ENCODE peak calls at places on chromosomes 12 and 14, in ten cellular contexts. L, T, N, I, V, R, U, H, J and D are unnamed samples.

GRCh38 chr14:94129758-94130414 is 482 bp upstream of the IFI27L2 start:
- DNase-seq in L (peak), T (peak), N (peak), I (peak), V (peak), R (no peak), U (no peak), H (peak), J (peak), D (no peak)

GRCh38 chr14:70901218-70901772 is 6.0 kb upstream of the PCNX1 start:
- DNase-seq in L (no peak), T (peak), N (no peak), I (no peak), V (no peak), R (peak), U (no peak), H (peak), J (peak), D (no peak)

GRCh38 chr12:123384318-123384993 is 524 bp downstream of the KMT5A start:
- DNase-seq in L (peak), T (no peak), N (peak), I (no peak), V (no peak), R (no peak), U (no peak), H (peak), J (no peak), D (no peak)

GRCh38 chr12:12265571-12266388 is 1.1 kb downstream of the LRP6 start:
- DNase-seq in L (no peak), T (peak), N (peak), I (no peak), V (no peak), R (no peak), U (no peak), H (peak), J (peak), D (no peak)

GRCh38 chr14:104119119-104119699 is 19.2 kb upstream of the KIF26A start:
- DNase-seq in L (no peak), T (no peak), N (no peak), I (peak), V (no peak), R (no peak), U (no peak), H (no peak), J (no peak), D (no peak)

GRCh38 chr14:102573591-102574046 is 18.8 kb upstream of the RCOR1 start:
- DNase-seq in L (no peak), T (no peak), N (no peak), I (no peak), V (no peak), R (no peak), U (no peak), H (no peak), J (no peak), D (no peak)

GRCh38 chr14:103163199-103163598 is 39.9 kb downstream of the TNFAIP2 start:
- DNase-seq in L (no peak), T (no peak), N (no peak), I (no peak), V (no peak), R (no peak), U (no peak), H (no peak), J (no peak), D (no peak)

GRCh38 chr14:104864267-104865068 is 600 bp upstream of the CEP170B start:
- DNase-seq in L (peak), T (no peak), N (peak), I (no peak), V (no peak), R (peak), U (peak), H (no peak), J (peak), D (peak)

GRCh38 chr12:19415563-19415962 is 23.7 kb upstream of the AEBP2 start:
- DNase-seq in L (no peak), T (no peak), N (no peak), I (no peak), V (no peak), R (no peak), U (no peak), H (no peak), J (no peak), D (no peak)

GRCh38 chr12:46147144-46147543 is 121.7 kb downstream of the SLC38A1 start:
- DNase-seq in L (no peak), T (no peak), N (no peak), I (no peak), V (no peak), R (no peak), U (no peak), H (no peak), J (no peak), D (no peak)

GRCh38 chr14:20343855-20344205 is 395 bp downstream of the PARP2 start:
- DNase-seq in L (no peak), T (peak), N (peak), I (no peak), V (no peak), R (no peak), U (no peak), H (peak), J (peak), D (no peak)

GRCh38 chr14:52446355-52446754 is 106.0 kb downstream of the TXNDC16 start:
- DNase-seq in L (no peak), T (no peak), N (peak), I (no peak), V (no peak), R (no peak), U (peak), H (no peak), J (no peak), D (no peak)

GRCh38 chr12:124039276-124039675 is 66.3 kb downstream of the ZNF664 start:
- DNase-seq in L (no peak), T (peak), N (no peak), I (no peak), V (no peak), R (no peak), U (no peak), H (peak), J (peak), D (no peak)

GRCh38 chr12:1197264-1198018 is 206.4 kb downstream of the ERC1 start:
- DNase-seq in L (no peak), T (no peak), N (no peak), I (no peak), V (no peak), R (no peak), U (no peak), H (peak), J (no peak), D (no peak)

GRCh38 chr12:108804361-108804949 is 52.9 kb downstream of the SSH1 start:
- DNase-seq in L (peak), T (peak), N (peak), I (no peak), V (peak), R (no peak), U (no peak), H (peak), J (peak), D (no peak)

GRCh38 chr12:71639341-71639760 is 24.3 kb downstream of the ZFC3H1 start:
- DNase-seq in L (peak), T (no peak), N (no peak), I (peak), V (peak), R (no peak), U (peak), H (no peak), J (no peak), D (no peak)

GRCh38 chr14:64873506-64874220 is 6.0 kb downstream of the SPTB start:
- DNase-seq in L (no peak), T (no peak), N (no peak), I (no peak), V (no peak), R (no peak), U (no peak), H (peak), J (no peak), D (no peak)

GRCh38 chr12:113246478-113247122 is 25.3 kb downstream of the TPCN1 start:
- DNase-seq in L (no peak), T (no peak), N (peak), I (no peak), V (no peak), R (no peak), U (peak), H (no peak), J (no peak), D (no peak)

GRCh38 chr12:84976133-84976532 is 59.9 kb downstream of the TSPAN19 start:
- DNase-seq in L (no peak), T (no peak), N (no peak), I (no peak), V (no peak), R (no peak), U (no peak), H (no peak), J (no peak), D (no peak)

GRCh38 chr14:73526036-73526984 is 10.6 kb upstream of the ACOT1 start:
- DNase-seq in L (no peak), T (peak), N (no peak), I (no peak), V (peak), R (peak), U (peak), H (no peak), J (no peak), D (no peak)

GRCh38 chr14:21874946-21875345 is 201.3 kb upstream of the OR4E1 start:
- DNase-seq in L (no peak), T (no peak), N (no peak), I (no peak), V (no peak), R (no peak), U (no peak), H (no peak), J (no peak), D (no peak)

GRCh38 chr12:131831021-131831571 is 2.9 kb downstream of the MMP17 start:
- DNase-seq in L (no peak), T (peak), N (peak), I (peak), V (no peak), R (no peak), U (no peak), H (no peak), J (peak), D (no peak)

GRCh38 chr12:119008691-119009221 is 27.4 kb downstream of the SRRM4 start:
- DNase-seq in L (peak), T (no peak), N (peak), I (peak), V (no peak), R (no peak), U (no peak), H (no peak), J (no peak), D (peak)

GRCh38 chr14:36091096-36091495 is 85.4 kb downstream of the PTCSC3 start:
- DNase-seq in L (no peak), T (peak), N (peak), I (no peak), V (no peak), R (no peak), U (peak), H (peak), J (peak), D (no peak)

GRCh38 chr12:113886721-113887120 is 79.4 kb downstream of the RBM19 start:
- DNase-seq in L (no peak), T (no peak), N (no peak), I (no peak), V (no peak), R (no peak), U (no peak), H (no peak), J (no peak), D (no peak)

GRCh38 chr12:96425321-96425720 is 25.1 kb upstream of the CDK17 start:
- DNase-seq in L (no peak), T (peak), N (no peak), I (no peak), V (no peak), R (no peak), U (no peak), H (peak), J (peak), D (no peak)

GRCh38 chr12:122825773-122826724 is 9.2 kb upstream of the HIP1R start:
- DNase-seq in L (peak), T (no peak), N (peak), I (no peak), V (no peak), R (no peak), U (no peak), H (no peak), J (no peak), D (no peak)

GRCh38 chr12:93790472-93791152 is 113.4 kb downstream of the CRADD start:
- DNase-seq in L (no peak), T (peak), N (no peak), I (no peak), V (no peak), R (no peak), U (no peak), H (peak), J (peak), D (no peak)

GRCh38 chr14:67710209-67710608 is 8.5 kb downstream of the RDH12 start:
- DNase-seq in L (peak), T (no peak), N (no peak), I (no peak), V (no peak), R (no peak), U (no peak), H (no peak), J (no peak), D (no peak)

GRCh38 chr14:104168603-104169002 is 30.2 kb downstream of the KIF26A start:
- DNase-seq in L (no peak), T (no peak), N (no peak), I (no peak), V (no peak), R (no peak), U (no peak), H (no peak), J (no peak), D (no peak)

GRCh38 chr12:80567391-80567790 is 123.4 kb downstream of the PTPRQ start:
- DNase-seq in L (no peak), T (peak), N (peak), I (no peak), V (no peak), R (no peak), U (no peak), H (peak), J (peak), D (no peak)

GRCh38 chr14:94850332-94851211 is 80.7 kb upstream of the GSC start:
- DNase-seq in L (no peak), T (no peak), N (peak), I (no peak), V (no peak), R (no peak), U (no peak), H (no peak), J (no peak), D (no peak)

GRCh38 chr12:108332791-108333382 is 6.2 kb downstream of the CMKLR1 start:
- DNase-seq in L (no peak), T (no peak), N (no peak), I (no peak), V (peak), R (peak), U (no peak), H (peak), J (peak), D (no peak)

GRCh38 chr14:29802211-29802610 is 125.4 kb downstream of the PRKD1 start:
- DNase-seq in L (no peak), T (no peak), N (no peak), I (no peak), V (no peak), R (no peak), U (no peak), H (no peak), J (no peak), D (no peak)

GRCh38 chr12:78185109-78185508 is 354.4 kb downstream of the NAV3 start:
- DNase-seq in L (no peak), T (no peak), N (no peak), I (no peak), V (no peak), R (no peak), U (no peak), H (no peak), J (no peak), D (no peak)

GRCh38 chr14:73725116-73726024 is 11.2 kb upstream of the PNMA1 start:
- DNase-seq in L (no peak), T (peak), N (peak), I (no peak), V (no peak), R (no peak), U (no peak), H (peak), J (peak), D (no peak)

GRCh38 chr12:130316269-130316668 is 21.4 kb upstream of the PIWIL1 start:
- DNase-seq in L (no peak), T (no peak), N (no peak), I (no peak), V (no peak), R (no peak), U (no peak), H (no peak), J (no peak), D (no peak)

GRCh38 chr12:88577537-88577936 is 2.7 kb downstream of the KITLG start:
- DNase-seq in L (no peak), T (no peak), N (no peak), I (no peak), V (no peak), R (no peak), U (no peak), H (peak), J (no peak), D (no peak)
- TF ChIP-seq CTCF in L (no peak), T (peak), N (no peak), I (no peak), V (peak), R (peak), U (no peak), H (peak), J (peak), D (peak)

GRCh38 chr12:54136844-54137580 is 51.8 kb downstream of the SMUG1 start:
- DNase-seq in L (no peak), T (no peak), N (peak), I (no peak), V (no peak), R (no peak), U (peak), H (no peak), J (no peak), D (no peak)
- TF ChIP-seq CTCF in L (peak), T (no peak), N (peak), I (no peak), V (no peak), R (no peak), U (no peak), H (no peak), J (no peak), D (peak)

DNA sequence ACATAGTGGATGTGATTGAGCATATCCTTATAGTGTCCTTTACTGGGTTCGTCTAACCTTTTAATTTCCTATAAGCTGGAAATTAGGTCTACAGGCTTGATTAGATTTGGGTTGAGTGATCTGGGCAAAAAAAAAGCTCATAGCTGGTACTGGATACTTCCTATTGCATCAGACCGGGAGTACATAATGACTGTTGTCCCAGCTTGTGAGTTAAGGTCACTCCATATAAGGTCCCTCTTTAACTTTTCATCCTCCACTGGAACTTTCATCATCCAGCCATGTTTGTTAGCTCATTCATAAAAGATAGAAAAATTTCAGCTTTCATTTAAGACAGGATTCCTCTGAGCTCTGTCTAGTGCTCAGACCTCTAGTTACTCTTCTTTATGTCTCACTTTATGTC is 80.8 kb downstream of the C14orf132 start:
- DNase-seq in L (no peak), T (no peak), N (no peak), I (no peak), V (no peak), R (no peak), U (no peak), H (no peak), J (no peak), D (no peak)
- TF ChIP-seq CTCF in L (no peak), T (no peak), N (no peak), I (no peak), V (no peak), R (no peak), U (no peak), H (no peak), J (no peak), D (no peak)

GRCh38 chr12:14937689-14938088 is 648 bp downstream of the ERP27 start:
- DNase-seq in L (no peak), T (no peak), N (no peak), I (peak), V (no peak), R (no peak), U (no peak), H (no peak), J (no peak), D (no peak)
- TF ChIP-seq CTCF in L (no peak), T (peak), N (no peak), I (peak), V (no peak), R (no peak), U (no peak), H (peak), J (no peak), D (peak)

GRCh38 chr14:25607095-25607657 is 557.2 kb upstream of the STXBP6 start:
- DNase-seq in L (peak), T (no peak), N (no peak), I (no peak), V (no peak), R (no peak), U (no peak), H (no peak), J (no peak), D (no peak)
- TF ChIP-seq CTCF in L (peak), T (no peak), N (peak), I (no peak), V (no peak), R (no peak), U (no peak), H (no peak), J (no peak), D (peak)

GRCh38 chr14:69674546-69675245 is 63.3 kb downstream of the SUSD6 start:
- DNase-seq in L (no peak), T (no peak), N (no peak), I (no peak), V (no peak), R (no peak), U (no peak), H (no peak), J (no peak), D (no peak)

GRCh38 chr14:69673578-69674305 is 62.3 kb downstream of the SUSD6 start:
- DNase-seq in L (no peak), T (no peak), N (no peak), I (no peak), V (no peak), R (no peak), U (no peak), H (no peak), J (no peak), D (no peak)

GRCh38 chr14:69671365-69672050 is 60.1 kb downstream of the SUSD6 start:
- DNase-seq in L (peak), T (no peak), N (no peak), I (peak), V (no peak), R (no peak), U (no peak), H (no peak), J (no peak), D (no peak)

GRCh38 chr14:69672372-69672771 is 61.0 kb downstream of the SUSD6 start:
- DNase-seq in L (no peak), T (no peak), N (no peak), I (no peak), V (no peak), R (no peak), U (no peak), H (no peak), J (no peak), D (no peak)

GRCh38 chr14:69673099-69673498 is 61.7 kb downstream of the SUSD6 start:
- DNase-seq in L (no peak), T (no peak), N (no peak), I (no peak), V (no peak), R (no peak), U (no peak), H (no peak), J (no peak), D (no peak)
- TF ChIP-seq CTCF in L (no peak), T (no peak), N (no peak), I (no peak), V (no peak), R (no peak), U (no peak), H (no peak), J (no peak), D (no peak)

GRCh38 chr14:46661728-46662127 is 10.1 kb upstream of the RPL10L start:
- DNase-seq in L (peak), T (no peak), N (peak), I (no peak), V (no peak), R (no peak), U (no peak), H (peak), J (no peak), D (no peak)
- TF ChIP-seq CTCF in L (peak), T (no peak), N (peak), I (peak), V (no peak), R (no peak), U (no peak), H (peak), J (no peak), D (peak)